ENCODE peak calls at places on chromosome 12, in seven cellular contexts. One of them, this sample, is unnamed.

GRCh38 chr12:105234197-105234596 is 1.8 kb downstream of the APPL2 start:
- DNase-seq in breast epithelium: no peak
- DNase-seq in stomach: no peak
- DNase-seq in GM23338: no peak
- DNase-seq in GM12878: no peak
- DNase-seq in HCT116: no peak
- DNase-seq in suprapubic skin: no peak
- DNase-seq in this sample: no peak

GRCh38 chr12:65943388-65944137 is 119.3 kb downstream of the HMGA2 start:
- DNase-seq in breast epithelium: no peak
- DNase-seq in stomach: no peak
- DNase-seq in GM23338: peak
- DNase-seq in GM12878: no peak
- DNase-seq in HCT116: no peak
- DNase-seq in suprapubic skin: no peak
- DNase-seq in this sample: no peak

GRCh38 chr12:126768517-126768916 is 1498.5 kb upstream of the TMEM132C start:
- DNase-seq in breast epithelium: no peak
- DNase-seq in stomach: no peak
- DNase-seq in GM23338: no peak
- DNase-seq in GM12878: no peak
- DNase-seq in HCT116: no peak
- DNase-seq in suprapubic skin: no peak
- DNase-seq in this sample: no peak

GRCh38 chr12:67758119-67758873 is 109.8 kb downstream of the DYRK2 start:
- DNase-seq in breast epithelium: no peak
- DNase-seq in stomach: no peak
- DNase-seq in GM23338: no peak
- DNase-seq in GM12878: peak
- DNase-seq in HCT116: no peak
- DNase-seq in suprapubic skin: no peak
- DNase-seq in this sample: no peak

GRCh38 chr12:132062481-132062880 is 81.6 kb downstream of the DDX51 start:
- DNase-seq in breast epithelium: no peak
- DNase-seq in stomach: no peak
- DNase-seq in GM23338: no peak
- DNase-seq in GM12878: no peak
- DNase-seq in HCT116: no peak
- DNase-seq in suprapubic skin: no peak
- DNase-seq in this sample: no peak

GRCh38 chr12:29428630-29429029 is 47.7 kb upstream of the ERGIC2 start:
- DNase-seq in breast epithelium: no peak
- DNase-seq in stomach: no peak
- DNase-seq in GM23338: no peak
- DNase-seq in GM12878: peak
- DNase-seq in HCT116: peak
- DNase-seq in suprapubic skin: no peak
- DNase-seq in this sample: no peak

GRCh38 chr12:6345319-6346071 is 3.6 kb upstream of the TNFRSF1A start:
- DNase-seq in breast epithelium: no peak
- DNase-seq in stomach: peak
- DNase-seq in GM23338: no peak
- DNase-seq in GM12878: no peak
- DNase-seq in HCT116: peak
- DNase-seq in suprapubic skin: no peak
- DNase-seq in this sample: no peak

GRCh38 chr12:108551556-108551955 is 9.4 kb downstream of the SART3 start:
- DNase-seq in breast epithelium: no peak
- DNase-seq in stomach: no peak
- DNase-seq in GM23338: no peak
- DNase-seq in GM12878: no peak
- DNase-seq in HCT116: no peak
- DNase-seq in suprapubic skin: no peak
- DNase-seq in this sample: no peak

GRCh38 chr12:16165506-16165905 is 112.0 kb downstream of the SLC15A5 start:
- DNase-seq in breast epithelium: no peak
- DNase-seq in stomach: peak
- DNase-seq in GM23338: peak
- DNase-seq in GM12878: no peak
- DNase-seq in HCT116: peak
- DNase-seq in suprapubic skin: peak
- DNase-seq in this sample: peak

GRCh38 chr12:109492371-109492770 is 14.9 kb downstream of the UBE3B start:
- DNase-seq in breast epithelium: no peak
- DNase-seq in stomach: peak
- DNase-seq in GM23338: no peak
- DNase-seq in GM12878: no peak
- DNase-seq in HCT116: no peak
- DNase-seq in suprapubic skin: no peak
- DNase-seq in this sample: no peak

GRCh38 chr12:90043264-90043663 is 334.6 kb upstream of the ATP2B1 start:
- DNase-seq in breast epithelium: no peak
- DNase-seq in stomach: no peak
- DNase-seq in GM23338: no peak
- DNase-seq in GM12878: no peak
- DNase-seq in HCT116: no peak
- DNase-seq in suprapubic skin: no peak
- DNase-seq in this sample: no peak

GRCh38 chr12:124993568-124994434 is at the start of gene BRI3BP:
- DNase-seq in breast epithelium: no peak
- DNase-seq in stomach: peak
- DNase-seq in GM23338: peak
- DNase-seq in GM12878: no peak
- DNase-seq in HCT116: no peak
- DNase-seq in suprapubic skin: no peak
- DNase-seq in this sample: peak
- TF ChIP-seq POLR2AphosphoS5 in breast epithelium: no peak
- TF ChIP-seq POLR2AphosphoS5 in stomach: no peak
- TF ChIP-seq POLR2AphosphoS5 in GM23338: no peak
- TF ChIP-seq POLR2AphosphoS5 in GM12878: no peak
- TF ChIP-seq POLR2AphosphoS5 in HCT116: peak
- TF ChIP-seq POLR2AphosphoS5 in suprapubic skin: no peak
- TF ChIP-seq POLR2AphosphoS5 in this sample: no peak

GRCh38 chr12:122086088-122086487 is 7.5 kb downstream of the MLXIP start:
- DNase-seq in breast epithelium: no peak
- DNase-seq in stomach: no peak
- DNase-seq in GM23338: no peak
- DNase-seq in GM12878: no peak
- DNase-seq in HCT116: no peak
- DNase-seq in suprapubic skin: no peak
- DNase-seq in this sample: no peak

GRCh38 chr12:122089080-122089479 is 10.5 kb downstream of the MLXIP start:
- DNase-seq in breast epithelium: no peak
- DNase-seq in stomach: no peak
- DNase-seq in GM23338: no peak
- DNase-seq in GM12878: no peak
- DNase-seq in HCT116: no peak
- DNase-seq in suprapubic skin: no peak
- DNase-seq in this sample: no peak

GRCh38 chr12:122086641-122087285 is 8.2 kb downstream of the MLXIP start:
- DNase-seq in breast epithelium: no peak
- DNase-seq in stomach: no peak
- DNase-seq in GM23338: no peak
- DNase-seq in GM12878: no peak
- DNase-seq in HCT116: no peak
- DNase-seq in suprapubic skin: peak
- DNase-seq in this sample: no peak

GRCh38 chr12:122087431-122088180 is 9.1 kb downstream of the MLXIP start:
- DNase-seq in breast epithelium: no peak
- DNase-seq in stomach: no peak
- DNase-seq in GM23338: no peak
- DNase-seq in GM12878: no peak
- DNase-seq in HCT116: no peak
- DNase-seq in suprapubic skin: peak
- DNase-seq in this sample: no peak

DNA sequence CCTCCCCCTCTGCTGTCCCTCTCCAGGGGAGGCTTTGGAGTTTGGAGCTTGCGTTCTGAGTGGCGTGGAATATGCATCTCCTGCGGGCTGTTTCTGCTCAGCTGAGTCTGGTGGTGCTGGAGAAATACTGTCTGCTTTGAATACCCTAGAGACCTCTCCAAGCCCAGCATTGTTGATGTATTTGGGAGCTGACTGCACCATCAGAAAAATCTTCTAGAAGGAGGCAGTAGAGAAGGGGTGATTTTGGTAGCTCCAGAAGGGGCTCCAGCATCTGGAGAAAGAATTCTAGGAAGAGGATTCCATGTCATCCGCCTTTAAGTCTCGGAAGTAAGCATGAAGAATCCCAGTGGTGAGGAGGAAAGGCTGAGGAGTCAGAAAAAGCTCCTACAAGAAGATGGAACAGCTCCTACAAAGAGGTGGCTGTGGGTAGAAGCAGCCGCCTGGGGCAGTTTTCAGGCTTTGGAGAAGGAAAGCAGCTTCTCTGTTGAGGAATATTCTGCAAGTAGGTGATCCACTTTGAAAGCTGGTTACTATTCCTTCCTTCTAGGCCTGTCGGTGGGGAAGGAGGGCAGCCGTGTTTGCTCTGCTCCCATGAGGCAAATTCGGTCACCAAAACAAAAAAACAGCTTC is 9.7 kb downstream of the MLXIP start:
- DNase-seq in breast epithelium: peak
- DNase-seq in stomach: no peak
- DNase-seq in GM23338: no peak
- DNase-seq in GM12878: no peak
- DNase-seq in HCT116: no peak
- DNase-seq in suprapubic skin: peak
- DNase-seq in this sample: no peak
- H3K27ac ChIP-seq in breast epithelium: peak
- H3K27ac ChIP-seq in stomach: peak
- H3K27ac ChIP-seq in GM23338: peak
- H3K27ac ChIP-seq in GM12878: no peak
- H3K27ac ChIP-seq in HCT116: no peak
- H3K27ac ChIP-seq in suprapubic skin: peak
- H3K27ac ChIP-seq in this sample: peak

GRCh38 chr12:13211191-13211858 is 14.8 kb downstream of the EMP1 start:
- DNase-seq in breast epithelium: no peak
- DNase-seq in stomach: no peak
- DNase-seq in GM23338: no peak
- DNase-seq in GM12878: no peak
- DNase-seq in HCT116: no peak
- DNase-seq in suprapubic skin: no peak
- DNase-seq in this sample: no peak
- H3K4me3 ChIP-seq in breast epithelium: no peak
- H3K4me3 ChIP-seq in stomach: no peak
- H3K4me3 ChIP-seq in GM23338: no peak
- H3K4me3 ChIP-seq in GM12878: no peak
- H3K4me3 ChIP-seq in HCT116: no peak
- H3K4me3 ChIP-seq in suprapubic skin: no peak
- H3K4me3 ChIP-seq in this sample: no peak

GRCh38 chr12:77742631-77743030 is 88.1 kb upstream of the NAV3 start:
- DNase-seq in breast epithelium: no peak
- DNase-seq in stomach: no peak
- DNase-seq in GM23338: no peak
- DNase-seq in GM12878: no peak
- DNase-seq in HCT116: no peak
- DNase-seq in suprapubic skin: no peak
- DNase-seq in this sample: no peak

GRCh38 chr12:77751939-77752338 is 78.8 kb upstream of the NAV3 start:
- DNase-seq in breast epithelium: no peak
- DNase-seq in stomach: no peak
- DNase-seq in GM23338: no peak
- DNase-seq in GM12878: no peak
- DNase-seq in HCT116: no peak
- DNase-seq in suprapubic skin: no peak
- DNase-seq in this sample: no peak

GRCh38 chr12:77741974-77742517 is 88.6 kb upstream of the NAV3 start:
- DNase-seq in breast epithelium: no peak
- DNase-seq in stomach: no peak
- DNase-seq in GM23338: no peak
- DNase-seq in GM12878: no peak
- DNase-seq in HCT116: no peak
- DNase-seq in suprapubic skin: no peak
- DNase-seq in this sample: no peak

GRCh38 chr12:77746108-77746507 is 84.6 kb upstream of the NAV3 start:
- DNase-seq in breast epithelium: no peak
- DNase-seq in stomach: no peak
- DNase-seq in GM23338: no peak
- DNase-seq in GM12878: peak
- DNase-seq in HCT116: no peak
- DNase-seq in suprapubic skin: no peak
- DNase-seq in this sample: no peak
- TF ChIP-seq POLR2AphosphoS5 in breast epithelium: no peak
- TF ChIP-seq POLR2AphosphoS5 in stomach: no peak
- TF ChIP-seq POLR2AphosphoS5 in GM23338: no peak
- TF ChIP-seq POLR2AphosphoS5 in GM12878: no peak
- TF ChIP-seq POLR2AphosphoS5 in HCT116: no peak
- TF ChIP-seq POLR2AphosphoS5 in suprapubic skin: no peak
- TF ChIP-seq POLR2AphosphoS5 in this sample: peak

GRCh38 chr12:63007726-63008125 is 72.8 kb upstream of the PPM1H start:
- DNase-seq in breast epithelium: no peak
- DNase-seq in stomach: no peak
- DNase-seq in GM23338: no peak
- DNase-seq in GM12878: no peak
- DNase-seq in HCT116: no peak
- DNase-seq in suprapubic skin: no peak
- DNase-seq in this sample: no peak
- H3K27ac ChIP-seq in breast epithelium: no peak
- H3K27ac ChIP-seq in stomach: no peak
- H3K27ac ChIP-seq in GM23338: no peak
- H3K27ac ChIP-seq in GM12878: no peak
- H3K27ac ChIP-seq in HCT116: no peak
- H3K27ac ChIP-seq in suprapubic skin: no peak
- H3K27ac ChIP-seq in this sample: no peak

GRCh38 chr12:44875417-44875953 is 630 bp downstream of the NELL2 start:
- DNase-seq in breast epithelium: no peak
- DNase-seq in stomach: no peak
- DNase-seq in GM23338: peak
- DNase-seq in GM12878: no peak
- DNase-seq in HCT116: no peak
- DNase-seq in suprapubic skin: no peak
- DNase-seq in this sample: no peak
- H3K4me3 ChIP-seq in breast epithelium: peak
- H3K4me3 ChIP-seq in stomach: peak
- H3K4me3 ChIP-seq in GM23338: peak
- H3K4me3 ChIP-seq in GM12878: peak
- H3K4me3 ChIP-seq in HCT116: no peak
- H3K4me3 ChIP-seq in suprapubic skin: peak
- H3K4me3 ChIP-seq in this sample: peak